ENCODE peak calls at places on chromosome 19, in nine cellular contexts. One of them, this sample, is unnamed.

GRCh38 chr19:49117677-49118564 is 1.0 kb downstream of the C19orf73 start:
- DNase-seq in adrenal gland: no peak
- DNase-seq in stomach: no peak
- DNase-seq in HCT116: no peak
- DNase-seq in H1: no peak
- DNase-seq in A549: no peak
- DNase-seq in fibroblast of lung: no peak
- DNase-seq in uterus: no peak
- DNase-seq in neural progenitor cell: no peak
- DNase-seq in this sample: peak; percentile 42

GRCh38 chr19:34502582-34503545 is 21.3 kb downstream of the WTIP start:
- DNase-seq in adrenal gland: no peak
- DNase-seq in neural progenitor cell: no peak
- DNase-seq in A549: no peak
- DNase-seq in uterus: no peak
- DNase-seq in stomach: peak; percentile 22
- DNase-seq in H1: peak; percentile 37
- DNase-seq in fibroblast of lung: no peak
- DNase-seq in HCT116: no peak
- DNase-seq in this sample: no peak

GRCh38 chr19:29757551-29757950 is 42.5 kb upstream of the C19orf12 start:
- DNase-seq in neural progenitor cell: no peak
- DNase-seq in fibroblast of lung: no peak
- DNase-seq in adrenal gland: no peak
- DNase-seq in uterus: no peak
- DNase-seq in H1: no peak
- DNase-seq in A549: no peak
- DNase-seq in stomach: no peak
- DNase-seq in HCT116: no peak
- DNase-seq in this sample: no peak

GRCh38 chr19:38394488-38394887 is 6.0 kb downstream of the SPRED3 start:
- DNase-seq in adrenal gland: no peak
- DNase-seq in fibroblast of lung: no peak
- DNase-seq in A549: no peak
- DNase-seq in uterus: no peak
- DNase-seq in neural progenitor cell: peak; percentile 86
- DNase-seq in H1: peak; percentile 95
- DNase-seq in HCT116: no peak
- DNase-seq in stomach: no peak
- DNase-seq in this sample: no peak

GRCh38 chr19:41265376-41266153 is 1.4 kb downstream of the HNRNPUL1 start:
- DNase-seq in A549: peak; percentile 37
- DNase-seq in uterus: no peak
- DNase-seq in fibroblast of lung: peak; percentile 20
- DNase-seq in H1: no peak
- DNase-seq in adrenal gland: peak; percentile 34
- DNase-seq in neural progenitor cell: peak; percentile 26
- DNase-seq in stomach: peak; percentile 27
- DNase-seq in HCT116: no peak
- DNase-seq in this sample: no peak

GRCh38 chr19:49690656-49691242 is at the start of gene CPT1C:
- DNase-seq in neural progenitor cell: peak; percentile 95
- DNase-seq in A549: no peak
- DNase-seq in stomach: peak; percentile 79
- DNase-seq in uterus: peak; percentile 85
- DNase-seq in H1: peak; percentile 94
- DNase-seq in adrenal gland: peak; percentile 79
- DNase-seq in HCT116: no peak
- DNase-seq in fibroblast of lung: peak; percentile 71
- DNase-seq in this sample: peak; percentile 87

GRCh38 chr19:8526345-8527062 is 12.5 kb upstream of the ZNF414 start:
- DNase-seq in A549: peak; percentile 86
- DNase-seq in stomach: peak; percentile 93
- DNase-seq in uterus: peak; percentile 92
- DNase-seq in H1: peak; percentile 97
- DNase-seq in adrenal gland: peak; percentile 93
- DNase-seq in neural progenitor cell: peak; percentile 96
- DNase-seq in HCT116: peak; percentile 75
- DNase-seq in fibroblast of lung: peak; percentile 90
- DNase-seq in this sample: peak; percentile 91

GRCh38 chr19:14369399-14370168 is 11.7 kb upstream of the ADGRE5 start:
- DNase-seq in H1: no peak
- DNase-seq in neural progenitor cell: no peak
- DNase-seq in adrenal gland: peak; percentile 24
- DNase-seq in HCT116: no peak
- DNase-seq in stomach: no peak
- DNase-seq in fibroblast of lung: peak; percentile 76
- DNase-seq in A549: no peak
- DNase-seq in uterus: peak; percentile 62
- DNase-seq in this sample: peak; percentile 50

GRCh38 chr19:15265214-15265613 is 33.0 kb upstream of the EPHX3 start:
- DNase-seq in H1: no peak
- DNase-seq in HCT116: no peak
- DNase-seq in neural progenitor cell: no peak
- DNase-seq in fibroblast of lung: no peak
- DNase-seq in stomach: no peak
- DNase-seq in adrenal gland: no peak
- DNase-seq in A549: no peak
- DNase-seq in uterus: no peak
- DNase-seq in this sample: no peak

GRCh38 chr19:10036601-10037071 is 23.4 kb downstream of the RDH8 start:
- DNase-seq in A549: peak; percentile 86
- DNase-seq in uterus: no peak
- DNase-seq in HCT116: no peak
- DNase-seq in fibroblast of lung: no peak
- DNase-seq in neural progenitor cell: no peak
- DNase-seq in adrenal gland: no peak
- DNase-seq in H1: no peak
- DNase-seq in stomach: no peak
- DNase-seq in this sample: no peak

GRCh38 chr19:40278361-40279045 is 6.6 kb downstream of the AKT2 start:
- DNase-seq in adrenal gland: no peak
- DNase-seq in A549: no peak
- DNase-seq in neural progenitor cell: no peak
- DNase-seq in H1: no peak
- DNase-seq in HCT116: no peak
- DNase-seq in stomach: no peak
- DNase-seq in uterus: no peak
- DNase-seq in fibroblast of lung: no peak
- DNase-seq in this sample: no peak

GRCh38 chr19:24033962-24034342 is 53.0 kb upstream of the ZNF254 start:
- DNase-seq in adrenal gland: peak; percentile 73
- DNase-seq in A549: peak; percentile 56
- DNase-seq in neural progenitor cell: peak; percentile 46
- DNase-seq in fibroblast of lung: peak; percentile 71
- DNase-seq in stomach: peak; percentile 60
- DNase-seq in HCT116: no peak
- DNase-seq in uterus: peak; percentile 28
- DNase-seq in H1: no peak
- DNase-seq in this sample: peak; percentile 35

GRCh38 chr19:9818175-9818733 is 625 bp downstream of the FBXL12 start:
- DNase-seq in A549: no peak
- DNase-seq in H1: no peak
- DNase-seq in stomach: no peak
- DNase-seq in neural progenitor cell: no peak
- DNase-seq in fibroblast of lung: no peak
- DNase-seq in HCT116: no peak
- DNase-seq in uterus: no peak
- DNase-seq in adrenal gland: no peak
- DNase-seq in this sample: no peak

GRCh38 chr19:10510301-10510802 is 6.9 kb downstream of the S1PR5 start:
- DNase-seq in adrenal gland: no peak
- DNase-seq in H1: peak; percentile 98
- DNase-seq in uterus: no peak
- DNase-seq in fibroblast of lung: no peak
- DNase-seq in neural progenitor cell: peak; percentile 64
- DNase-seq in A549: no peak
- DNase-seq in HCT116: no peak
- DNase-seq in stomach: no peak
- DNase-seq in this sample: no peak

GRCh38 chr19:1768248-1768647 is 14.9 kb downstream of the ONECUT3 start:
- DNase-seq in adrenal gland: peak; percentile 27
- DNase-seq in neural progenitor cell: peak; percentile 75
- DNase-seq in H1: peak; percentile 96
- DNase-seq in HCT116: no peak
- DNase-seq in stomach: no peak
- DNase-seq in fibroblast of lung: no peak
- DNase-seq in A549: no peak
- DNase-seq in uterus: no peak
- DNase-seq in this sample: no peak
- TF ChIP-seq CTCF in adrenal gland: no peak
- TF ChIP-seq CTCF in neural progenitor cell: peak; percentile 53
- TF ChIP-seq CTCF in H1: peak; percentile 87
- TF ChIP-seq CTCF in HCT116: no peak
- TF ChIP-seq CTCF in stomach: no peak
- TF ChIP-seq CTCF in fibroblast of lung: peak; percentile 29
- TF ChIP-seq CTCF in A549: no peak
- TF ChIP-seq CTCF in uterus: no peak
- TF ChIP-seq CTCF in this sample: no peak

DNA sequence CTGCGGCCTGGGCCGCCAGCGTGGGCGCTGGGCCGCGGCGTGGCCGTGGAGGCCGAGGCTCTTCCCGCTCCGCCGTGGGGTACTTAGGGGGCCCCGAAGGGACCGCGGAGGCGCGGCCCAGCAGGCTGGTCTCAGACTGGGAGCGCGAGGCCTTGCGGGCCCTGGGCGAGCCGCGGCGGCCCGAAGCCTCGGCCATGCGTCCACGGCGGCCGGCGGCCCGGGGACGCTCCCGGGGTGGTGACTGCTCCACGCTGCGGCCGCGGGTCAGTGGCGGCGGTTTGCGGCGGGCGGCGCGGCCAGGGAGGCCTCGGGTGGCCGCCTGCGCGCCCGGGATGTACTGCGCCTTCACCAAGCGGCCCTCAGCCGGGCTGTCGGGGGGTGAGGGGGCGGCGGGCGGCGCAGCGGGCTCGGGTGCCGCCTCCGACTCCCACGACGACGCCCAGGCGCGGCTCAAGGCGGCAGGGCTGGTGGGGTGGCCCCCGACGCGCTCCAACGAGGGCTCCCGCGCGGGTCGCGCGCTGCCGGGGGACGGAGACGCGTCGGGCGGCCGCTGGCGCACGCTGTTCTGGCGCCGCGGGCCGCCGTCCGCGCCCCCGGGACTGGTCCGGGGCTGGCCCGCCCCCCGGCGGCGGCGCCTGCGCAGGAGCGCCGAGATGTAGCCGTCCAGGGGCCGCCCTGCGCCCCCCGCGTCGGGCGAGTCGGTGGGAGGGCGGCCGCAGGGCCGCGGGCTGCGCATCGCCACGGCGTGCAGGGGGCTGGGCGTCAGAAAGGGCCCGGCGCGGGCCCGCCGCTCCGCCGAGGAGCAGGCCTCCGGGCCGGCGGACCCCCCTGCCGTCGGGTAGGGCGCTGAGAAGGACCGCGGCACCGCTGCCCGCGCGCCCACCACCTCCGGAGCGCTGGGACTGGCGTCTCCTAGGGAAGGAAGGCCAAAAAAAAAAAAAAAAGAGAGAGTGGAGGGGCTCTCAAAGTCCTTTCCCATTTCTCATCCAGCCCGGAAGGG is 11.7 kb downstream of the DACT3 start:
- DNase-seq in HCT116: no peak
- DNase-seq in stomach: no peak
- DNase-seq in uterus: no peak
- DNase-seq in fibroblast of lung: no peak
- DNase-seq in neural progenitor cell: peak; percentile 29
- DNase-seq in H1: peak; percentile 55
- DNase-seq in A549: no peak
- DNase-seq in adrenal gland: no peak
- DNase-seq in this sample: no peak
- H3K9me3 ChIP-seq in HCT116: no peaks in the 10 kb centered on the region
- H3K9me3 ChIP-seq in stomach: peaks cover 5% of the 10 kb centered on the region
- H3K9me3 ChIP-seq in uterus: no peaks in the 10 kb centered on the region
- H3K9me3 ChIP-seq in fibroblast of lung: no peaks in the 10 kb centered on the region
- H3K9me3 ChIP-seq in neural progenitor cell: no peaks in the 10 kb centered on the region
- H3K9me3 ChIP-seq in H1: peaks cover 8% of the 10 kb centered on the region
- H3K9me3 ChIP-seq in A549: peaks cover 16% of the 10 kb centered on the region
- H3K9me3 ChIP-seq in adrenal gland: no peaks in the 10 kb centered on the region
- H3K9me3 ChIP-seq in this sample: peaks cover 8% of the 10 kb centered on the region

GRCh38 chr19:45091031-45091918 is 1.7 kb upstream of the PPP1R37 start:
- DNase-seq in stomach: peak; percentile 99
- DNase-seq in fibroblast of lung: peak; percentile 98
- DNase-seq in H1: peak; percentile 99
- DNase-seq in adrenal gland: peak; percentile 99
- DNase-seq in uterus: peak; percentile 100
- DNase-seq in neural progenitor cell: peak; percentile 100
- DNase-seq in HCT116: peak; percentile 99
- DNase-seq in A549: peak; percentile 100
- DNase-seq in this sample: peak; percentile 99
- TF ChIP-seq CTCF in stomach: no peak
- TF ChIP-seq CTCF in fibroblast of lung: no peak
- TF ChIP-seq CTCF in H1: no peak
- TF ChIP-seq CTCF in adrenal gland: peak; percentile 5
- TF ChIP-seq CTCF in uterus: peak; percentile 9
- TF ChIP-seq CTCF in neural progenitor cell: no peak
- TF ChIP-seq CTCF in HCT116: no peak
- TF ChIP-seq CTCF in A549: no peak
- TF ChIP-seq CTCF in this sample: no peak

DNA sequence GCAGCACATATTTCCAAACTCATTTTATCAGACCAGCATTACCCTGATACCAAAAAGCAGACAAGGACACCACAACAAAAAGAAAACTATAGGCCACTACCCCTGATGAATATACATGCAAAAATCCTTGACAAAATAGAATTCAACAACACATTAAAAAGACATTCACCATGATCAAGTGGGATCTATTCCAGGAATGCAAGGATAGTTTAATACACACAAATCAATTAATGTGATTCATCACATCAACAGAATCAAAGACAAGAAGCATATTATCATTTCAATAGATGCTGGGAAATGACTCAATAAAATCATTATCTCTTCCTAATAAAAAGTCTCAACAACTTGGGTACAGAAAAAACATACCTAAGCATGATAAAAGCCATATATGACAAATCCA is 11.2 kb downstream of the ZNF347 start:
- DNase-seq in fibroblast of lung: no peak
- DNase-seq in stomach: no peak
- DNase-seq in A549: no peak
- DNase-seq in H1: no peak
- DNase-seq in adrenal gland: no peak
- DNase-seq in neural progenitor cell: no peak
- DNase-seq in uterus: no peak
- DNase-seq in HCT116: no peak
- DNase-seq in this sample: no peak
- H3K9me3 ChIP-seq in fibroblast of lung: no peaks in the 10 kb centered on the region
- H3K9me3 ChIP-seq in stomach: peaks cover 93% of the 10 kb centered on the region
- H3K9me3 ChIP-seq in A549: peaks cover 67% of the 10 kb centered on the region
- H3K9me3 ChIP-seq in H1: peaks cover 16% of the 10 kb centered on the region
- H3K9me3 ChIP-seq in adrenal gland: no peaks in the 10 kb centered on the region
- H3K9me3 ChIP-seq in neural progenitor cell: peaks cover 17% of the 10 kb centered on the region
- H3K9me3 ChIP-seq in uterus: peaks cover 76% of the 10 kb centered on the region
- H3K9me3 ChIP-seq in HCT116: peaks cover 6% of the 10 kb centered on the region
- H3K9me3 ChIP-seq in this sample: peaks cover 5% of the 10 kb centered on the region